ENCODE peak calls at places on chromosomes 13 and 19, in ten cellular contexts. One of them, this sample, is unnamed.

GRCh38 chr13:60043262-60043661 is 120.5 kb downstream of the DIAPH3 start:
- DNase-seq in stimulated activated CD4-positive, alpha-beta T cell treated with anti-CD3 and anti-CD28 coated beads, Interleukin-1b, Interleukin-23, amount 100 ng/mL, for 24 hours: no peak
- DNase-seq in WTC11: no peak
- DNase-seq in activated CD4-positive, CD25-positive, alpha-beta regulatory T cell treated with anti-CD3 and anti-CD28 coated beads, Interleukin-2, amount 50 U/mL, for 16 hours: no peak
- DNase-seq in NCI-H526: no peak
- DNase-seq in ovary: no peak
- DNase-seq in stimulated activated CD8-positive, alpha-beta memory T cell treated with anti-CD3 and anti-CD28 coated beads, Interleukin-7, amount 100 ng/mL, for 48 hours: no peak
- DNase-seq in NCI-H1436: no peak
- DNase-seq in occipital lobe: no peak
- DNase-seq in naive B cell: no peak
- DNase-seq in this sample: no peak

GRCh38 chr19:39946532-39946931 is 12.1 kb upstream of the FCGBP start:
- DNase-seq in stimulated activated CD4-positive, alpha-beta T cell treated with anti-CD3 and anti-CD28 coated beads, Interleukin-1b, Interleukin-23, amount 100 ng/mL, for 24 hours: no peak
- DNase-seq in WTC11: no peak
- DNase-seq in activated CD4-positive, CD25-positive, alpha-beta regulatory T cell treated with anti-CD3 and anti-CD28 coated beads, Interleukin-2, amount 50 U/mL, for 16 hours: no peak
- DNase-seq in NCI-H526: no peak
- DNase-seq in ovary: no peak
- DNase-seq in stimulated activated CD8-positive, alpha-beta memory T cell treated with anti-CD3 and anti-CD28 coated beads, Interleukin-7, amount 100 ng/mL, for 48 hours: no peak
- DNase-seq in NCI-H1436: no peak
- DNase-seq in occipital lobe: no peak
- DNase-seq in naive B cell: no peak
- DNase-seq in this sample: no peak

GRCh38 chr13:33169273-33169980 is 116.1 kb downstream of the STARD13 start:
- DNase-seq in stimulated activated CD4-positive, alpha-beta T cell treated with anti-CD3 and anti-CD28 coated beads, Interleukin-1b, Interleukin-23, amount 100 ng/mL, for 24 hours: no peak
- DNase-seq in WTC11: no peak
- DNase-seq in activated CD4-positive, CD25-positive, alpha-beta regulatory T cell treated with anti-CD3 and anti-CD28 coated beads, Interleukin-2, amount 50 U/mL, for 16 hours: no peak
- DNase-seq in NCI-H526: no peak
- DNase-seq in ovary: no peak
- DNase-seq in stimulated activated CD8-positive, alpha-beta memory T cell treated with anti-CD3 and anti-CD28 coated beads, Interleukin-7, amount 100 ng/mL, for 48 hours: no peak
- DNase-seq in NCI-H1436: no peak
- DNase-seq in occipital lobe: no peak
- DNase-seq in naive B cell: no peak
- DNase-seq in this sample: no peak

GRCh38 chr19:41910992-41911888 is 17.0 kb downstream of the ERFL start:
- DNase-seq in stimulated activated CD4-positive, alpha-beta T cell treated with anti-CD3 and anti-CD28 coated beads, Interleukin-1b, Interleukin-23, amount 100 ng/mL, for 24 hours: no peak
- DNase-seq in WTC11: no peak
- DNase-seq in activated CD4-positive, CD25-positive, alpha-beta regulatory T cell treated with anti-CD3 and anti-CD28 coated beads, Interleukin-2, amount 50 U/mL, for 16 hours: no peak
- DNase-seq in NCI-H526: no peak
- DNase-seq in ovary: no peak
- DNase-seq in stimulated activated CD8-positive, alpha-beta memory T cell treated with anti-CD3 and anti-CD28 coated beads, Interleukin-7, amount 100 ng/mL, for 48 hours: no peak
- DNase-seq in NCI-H1436: no peak
- DNase-seq in occipital lobe: no peak
- DNase-seq in naive B cell: no peak
- DNase-seq in this sample: no peak

GRCh38 chr19:19900124-19900523 is 622 bp upstream of the ZNF93 start:
- DNase-seq in stimulated activated CD4-positive, alpha-beta T cell treated with anti-CD3 and anti-CD28 coated beads, Interleukin-1b, Interleukin-23, amount 100 ng/mL, for 24 hours: no peak
- DNase-seq in WTC11: no peak
- DNase-seq in activated CD4-positive, CD25-positive, alpha-beta regulatory T cell treated with anti-CD3 and anti-CD28 coated beads, Interleukin-2, amount 50 U/mL, for 16 hours: no peak
- DNase-seq in NCI-H526: no peak
- DNase-seq in ovary: no peak
- DNase-seq in stimulated activated CD8-positive, alpha-beta memory T cell treated with anti-CD3 and anti-CD28 coated beads, Interleukin-7, amount 100 ng/mL, for 48 hours: no peak
- DNase-seq in NCI-H1436: no peak
- DNase-seq in occipital lobe: no peak
- DNase-seq in naive B cell: no peak
- DNase-seq in this sample: no peak

GRCh38 chr19:57280913-57281425 is 684 bp downstream of the ZNF460 start:
- DNase-seq in stimulated activated CD4-positive, alpha-beta T cell treated with anti-CD3 and anti-CD28 coated beads, Interleukin-1b, Interleukin-23, amount 100 ng/mL, for 24 hours: no peak
- DNase-seq in WTC11: no peak
- DNase-seq in activated CD4-positive, CD25-positive, alpha-beta regulatory T cell treated with anti-CD3 and anti-CD28 coated beads, Interleukin-2, amount 50 U/mL, for 16 hours: peak; percentile 5
- DNase-seq in NCI-H526: no peak
- DNase-seq in ovary: no peak
- DNase-seq in stimulated activated CD8-positive, alpha-beta memory T cell treated with anti-CD3 and anti-CD28 coated beads, Interleukin-7, amount 100 ng/mL, for 48 hours: no peak
- DNase-seq in NCI-H1436: peak; percentile 3
- DNase-seq in occipital lobe: no peak
- DNase-seq in naive B cell: peak; percentile 39
- DNase-seq in this sample: no peak

GRCh38 chr13:110431851-110432294 is 124.8 kb downstream of the COL4A2 start:
- DNase-seq in stimulated activated CD4-positive, alpha-beta T cell treated with anti-CD3 and anti-CD28 coated beads, Interleukin-1b, Interleukin-23, amount 100 ng/mL, for 24 hours: no peak
- DNase-seq in WTC11: no peak
- DNase-seq in activated CD4-positive, CD25-positive, alpha-beta regulatory T cell treated with anti-CD3 and anti-CD28 coated beads, Interleukin-2, amount 50 U/mL, for 16 hours: no peak
- DNase-seq in NCI-H526: no peak
- DNase-seq in ovary: no peak
- DNase-seq in stimulated activated CD8-positive, alpha-beta memory T cell treated with anti-CD3 and anti-CD28 coated beads, Interleukin-7, amount 100 ng/mL, for 48 hours: no peak
- DNase-seq in NCI-H1436: no peak
- DNase-seq in occipital lobe: no peak
- DNase-seq in naive B cell: no peak
- DNase-seq in this sample: no peak

GRCh38 chr19:33387351-33388230 is 14.1 kb downstream of the CEBPG start:
- DNase-seq in stimulated activated CD4-positive, alpha-beta T cell treated with anti-CD3 and anti-CD28 coated beads, Interleukin-1b, Interleukin-23, amount 100 ng/mL, for 24 hours: no peak
- DNase-seq in WTC11: no peak
- DNase-seq in activated CD4-positive, CD25-positive, alpha-beta regulatory T cell treated with anti-CD3 and anti-CD28 coated beads, Interleukin-2, amount 50 U/mL, for 16 hours: no peak
- DNase-seq in NCI-H526: no peak
- DNase-seq in ovary: no peak
- DNase-seq in stimulated activated CD8-positive, alpha-beta memory T cell treated with anti-CD3 and anti-CD28 coated beads, Interleukin-7, amount 100 ng/mL, for 48 hours: no peak
- DNase-seq in NCI-H1436: no peak
- DNase-seq in occipital lobe: no peak
- DNase-seq in naive B cell: no peak
- DNase-seq in this sample: no peak

GRCh38 chr13:48561461-48562224 is 28.8 kb upstream of the RCBTB2 start:
- DNase-seq in stimulated activated CD4-positive, alpha-beta T cell treated with anti-CD3 and anti-CD28 coated beads, Interleukin-1b, Interleukin-23, amount 100 ng/mL, for 24 hours: no peak
- DNase-seq in WTC11: no peak
- DNase-seq in activated CD4-positive, CD25-positive, alpha-beta regulatory T cell treated with anti-CD3 and anti-CD28 coated beads, Interleukin-2, amount 50 U/mL, for 16 hours: no peak
- DNase-seq in NCI-H526: no peak
- DNase-seq in ovary: no peak
- DNase-seq in stimulated activated CD8-positive, alpha-beta memory T cell treated with anti-CD3 and anti-CD28 coated beads, Interleukin-7, amount 100 ng/mL, for 48 hours: no peak
- DNase-seq in NCI-H1436: no peak
- DNase-seq in occipital lobe: no peak
- DNase-seq in naive B cell: no peak
- DNase-seq in this sample: no peak

GRCh38 chr19:6402834-6403608 is 10.1 kb upstream of the GTF2F1 start:
- DNase-seq in stimulated activated CD4-positive, alpha-beta T cell treated with anti-CD3 and anti-CD28 coated beads, Interleukin-1b, Interleukin-23, amount 100 ng/mL, for 24 hours: no peak
- DNase-seq in WTC11: no peak
- DNase-seq in activated CD4-positive, CD25-positive, alpha-beta regulatory T cell treated with anti-CD3 and anti-CD28 coated beads, Interleukin-2, amount 50 U/mL, for 16 hours: no peak
- DNase-seq in NCI-H526: no peak
- DNase-seq in ovary: no peak
- DNase-seq in stimulated activated CD8-positive, alpha-beta memory T cell treated with anti-CD3 and anti-CD28 coated beads, Interleukin-7, amount 100 ng/mL, for 48 hours: no peak
- DNase-seq in NCI-H1436: no peak
- DNase-seq in occipital lobe: peak; percentile 69
- DNase-seq in naive B cell: no peak
- DNase-seq in this sample: no peak